ENCODE peak calls at places on chromosomes 3 and 15, in nine cellular contexts. N, U, O, P, V, S, Y, E and H are unnamed samples.

GRCh38 chr3:10432156-10432845 is 73.1 kb downstream of the ATP2B2 start:
- DNase-seq in N (no peak), V (no peak), S (no peak), U (no peak), Y (no peak), E (no peak), P (no peak), O (peak; percentile 88), H (no peak)

GRCh38 chr3:102181202-102181920 is 253.5 kb upstream of the ZPLD1 start:
- DNase-seq in O (no peak), U (peak; percentile 78), N (no peak), Y (no peak), V (no peak), S (peak; percentile 14), E (no peak), P (no peak), H (no peak)

GRCh38 chr3:56818156-56818985 is 16.6 kb upstream of the ARHGEF3 start:
- DNase-seq in P (no peak), E (no peak), N (no peak), O (no peak), S (no peak), V (no peak), U (no peak), Y (no peak), H (no peak)

GRCh38 chr3:27479816-27480543 is 4.2 kb downstream of the SLC4A7 start:
- DNase-seq in Y (no peak), V (no peak), P (no peak), S (no peak), E (no peak), N (no peak), U (no peak), O (no peak), H (peak; percentile 14)

GRCh38 chr3:193040836-193041672 is 123.4 kb upstream of the MB21D2 start:
- DNase-seq in O (no peak), V (no peak), E (peak; percentile 78), N (no peak), S (peak; percentile 72), P (no peak), U (peak; percentile 17), Y (no peak), H (no peak)

GRCh38 chr3:47515100-47515499 is 1.6 kb upstream of the ELP6 start:
- DNase-seq in U (no peak), E (no peak), N (no peak), O (no peak), S (no peak), P (no peak), V (no peak), Y (no peak), H (no peak)

GRCh38 chr3:53842436-53843194 is 3.6 kb downstream of the CHDH start:
- DNase-seq in V (no peak), U (no peak), Y (no peak), S (peak; percentile 4), E (peak; percentile 22), P (no peak), N (peak; percentile 80), O (no peak), H (no peak)

GRCh38 chr15:63238796-63239195 is 38.6 kb upstream of the APH1B start:
- DNase-seq in O (no peak), E (no peak), Y (no peak), P (no peak), N (no peak), U (peak; percentile 85), S (peak; percentile 44), V (no peak), H (peak; percentile 31)

GRCh38 chr3:189270248-189270832 is 98.6 kb downstream of the TPRG1 start:
- DNase-seq in S (peak; percentile 89), E (peak; percentile 89), Y (peak; percentile 16), N (peak; percentile 85), U (peak; percentile 76), P (peak; percentile 27), V (peak; percentile 33), O (peak; percentile 77), H (no peak)

GRCh38 chr3:8970971-8971589 is 7.8 kb upstream of the RAD18 start:
- DNase-seq in U (no peak), V (peak; percentile 56), O (no peak), S (peak; percentile 62), Y (peak; percentile 55), N (peak; percentile 89), E (peak; percentile 18), P (peak; percentile 64), H (peak; percentile 65)

GRCh38 chr15:56207711-56208110 is 36.0 kb downstream of the RFX7 start:
- DNase-seq in O (no peak), E (no peak), N (no peak), U (no peak), S (no peak), Y (no peak), V (no peak), P (no peak), H (no peak)

GRCh38 chr3:52188586-52189404 is 9.2 kb upstream of the ALAS1 start:
- DNase-seq in U (no peak), O (no peak), E (no peak), V (no peak), P (no peak), N (no peak), S (no peak), Y (no peak), H (no peak)

GRCh38 chr15:39591896-39592315 is 11.0 kb downstream of the THBS1 start:
- DNase-seq in V (no peak), U (no peak), N (no peak), O (no peak), S (no peak), E (no peak), Y (no peak), P (no peak), H (no peak)

GRCh38 chr3:14832975-14833722 is 14.4 kb downstream of the FGD5 start:
- DNase-seq in N (no peak), U (no peak), E (no peak), P (no peak), S (no peak), Y (no peak), O (no peak), V (no peak), H (no peak)

GRCh38 chr15:58057559-58057958 is 8.0 kb downstream of the ALDH1A2 start:
- DNase-seq in O (no peak), P (no peak), E (no peak), N (no peak), Y (no peak), S (peak; percentile 1), U (no peak), V (no peak), H (no peak)

GRCh38 chr15:83194527-83194926 is 13.1 kb downstream of the HDGFL3 start:
- DNase-seq in V (no peak), P (no peak), S (no peak), E (no peak), O (no peak), U (no peak), Y (no peak), N (no peak), H (no peak)